ENCODE peak calls at places on chromosomes 4 and X, in eight cellular contexts. J is neuronal stem cell, R is adrenal gland, C is MM.1S, S is GM23338, E is ovary, F is upper lobe of right lung, H is heart left ventricle. I is an unnamed sample. For H3K4me1, the result is how much of the 10 kb centered on the place peaks cover.

GRCh38 chr4:147160908-147161513 is 215.3 kb upstream of the TTC29 start:
- DNase-seq in J (peak), R (peak), C (peak), S (peak), E (no peak), F (no peak), H (no peak), I (no peak)

GRCh38 chr4:173522160-173522873 is 7.7 kb downstream of the HAND2 start:
- DNase-seq in J (no peak), R (peak), C (no peak), S (peak), E (peak), F (no peak), H (peak), I (peak)

GRCh38 chr4:188387134-188387791 is 248.0 kb downstream of the TRIML1 start:
- DNase-seq in J (peak), R (no peak), C (peak), S (peak), E (no peak), F (no peak), H (no peak), I (no peak)

GRCh38 chr4:14908635-14909034 is 93.6 kb upstream of the CPEB2 start:
- DNase-seq in J (no peak), R (no peak), C (peak), S (no peak), E (no peak), F (no peak), H (no peak), I (no peak)

GRCh38 chrX:13220916-13221315 is 98.9 kb downstream of the ATXN3L start:
- DNase-seq in J (no peak), R (no peak), C (no peak), S (no peak), E (no peak), F (no peak), H (no peak), I (no peak)

GRCh38 chr4:56743550-56743949 is 62.5 kb upstream of the HOPX start:
- DNase-seq in J (no peak), R (no peak), C (no peak), S (no peak), E (no peak), F (no peak), H (no peak), I (no peak)

GRCh38 chr4:55409468-55410171 is 13.9 kb downstream of the TMEM165 start:
- DNase-seq in J (no peak), R (no peak), C (no peak), S (peak), E (no peak), F (no peak), H (peak), I (no peak)

GRCh38 chr4:115334736-115335411 is 221.5 kb upstream of the NDST4 start:
- DNase-seq in J (no peak), R (no peak), C (peak), S (no peak), E (no peak), F (no peak), H (no peak), I (no peak)

GRCh38 chr4:77082886-77083608 is 7.3 kb upstream of the CCNI start:
- DNase-seq in J (no peak), R (no peak), C (no peak), S (peak), E (no peak), F (no peak), H (no peak), I (no peak)

GRCh38 chr4:125313497-125313896 is 1.3 kb upstream of the FAT4 start:
- DNase-seq in J (peak), R (peak), C (peak), S (peak), E (peak), F (no peak), H (no peak), I (no peak)

GRCh38 chr4:125956281-125956680 is 641.5 kb downstream of the FAT4 start:
- DNase-seq in J (no peak), R (no peak), C (no peak), S (no peak), E (no peak), F (no peak), H (no peak), I (no peak)

GRCh38 chr4:56680266-56680665 is 830 bp downstream of the HOPX start:
- DNase-seq in J (no peak), R (no peak), C (no peak), S (no peak), E (no peak), F (no peak), H (no peak), I (no peak)

GRCh38 chr4:119854364-119854763 is 212.3 kb downstream of the MAD2L1 start:
- DNase-seq in J (no peak), R (no peak), C (no peak), S (no peak), E (no peak), F (no peak), H (no peak), I (no peak)

GRCh38 chr4:105998210-105998609 is 102.9 kb downstream of the NPNT start:
- DNase-seq in J (no peak), R (no peak), C (no peak), S (no peak), E (no peak), F (no peak), H (no peak), I (no peak)

GRCh38 chr4:107500551-107500950 is 219.5 kb downstream of the PAPSS1 start:
- DNase-seq in J (no peak), R (no peak), C (no peak), S (peak), E (no peak), F (no peak), H (no peak), I (no peak)

GRCh38 chrX:136063340-136064079 is 78.3 kb downstream of the SLC9A6 start:
- DNase-seq in J (no peak), R (no peak), C (no peak), S (no peak), E (no peak), F (no peak), H (no peak), I (no peak)

GRCh38 chrX:2820131-2820771 is 8.5 kb upstream of the GYG2 start:
- DNase-seq in J (no peak), R (no peak), C (no peak), S (no peak), E (no peak), F (no peak), H (no peak), I (no peak)

GRCh38 chrX:107565916-107566602 is 62.3 kb upstream of the PRPS1 start:
- DNase-seq in J (peak), R (peak), C (no peak), S (peak), E (no peak), F (no peak), H (no peak), I (no peak)

GRCh38 chr4:76380561-76380960 is 40.4 kb downstream of the CCDC158 start:
- DNase-seq in J (no peak), R (no peak), C (no peak), S (peak), E (no peak), F (no peak), H (no peak), I (no peak)

GRCh38 chrX:118484216-118484903 is 11.3 kb upstream of the DOCK11 start:
- DNase-seq in J (no peak), R (no peak), C (no peak), S (no peak), E (no peak), F (no peak), H (no peak), I (no peak)

GRCh38 chr4:137998666-137999429 is 243.3 kb downstream of the SLC7A11 start:
- DNase-seq in J (no peak), R (no peak), C (no peak), S (no peak), E (no peak), F (no peak), H (no peak), I (no peak)

GRCh38 chr4:8829584-8829983 is 42.1 kb downstream of the HMX1 start:
- DNase-seq in J (no peak), R (no peak), C (no peak), S (no peak), E (no peak), F (no peak), H (no peak), I (peak)

GRCh38 chr4:7364979-7365378 is 69.8 kb downstream of the PSAPL1 start:
- DNase-seq in J (no peak), R (no peak), C (no peak), S (no peak), E (no peak), F (peak), H (no peak), I (peak)

GRCh38 chr4:183840311-183840710 is 64.8 kb upstream of the STOX2 start:
- DNase-seq in J (peak), R (peak), C (peak), S (peak), E (peak), F (peak), H (peak), I (peak)

GRCh38 chrX:40406330-40406859 is 174.4 kb upstream of the ATP6AP2 start:
- DNase-seq in J (no peak), R (no peak), C (no peak), S (no peak), E (no peak), F (no peak), H (no peak), I (no peak)

GRCh38 chr4:932713-933070 is 432 bp downstream of the TMEM175 start:
- DNase-seq in J (peak), R (no peak), C (no peak), S (no peak), E (no peak), F (no peak), H (no peak), I (no peak)

GRCh38 chr4:7351014-7351413 is 83.7 kb downstream of the PSAPL1 start:
- DNase-seq in J (no peak), R (no peak), C (no peak), S (no peak), E (no peak), F (no peak), H (no peak), I (no peak)

GRCh38 chrX:130714135-130714534 is 188.9 kb downstream of the ENOX2 start:
- DNase-seq in J (no peak), R (no peak), C (no peak), S (no peak), E (no peak), F (no peak), H (no peak), I (no peak)

GRCh38 chrX:71622347-71623104 is 4.2 kb upstream of the CXCR3 start:
- DNase-seq in J (peak), R (peak), C (peak), S (peak), E (peak), F (peak), H (peak), I (peak)

GRCh38 chr4:167084326-167084725 is 150.0 kb downstream of the SPOCK3 start:
- DNase-seq in J (no peak), R (no peak), C (no peak), S (no peak), E (no peak), F (no peak), H (no peak), I (no peak)

GRCh38 chrX:120517936-120518335 is 42.8 kb downstream of the CUL4B start:
- DNase-seq in J (no peak), R (no peak), C (no peak), S (no peak), E (no peak), F (no peak), H (no peak), I (no peak)

GRCh38 chr4:55613621-55614020 is 21.6 kb upstream of the PDCL2 start:
- DNase-seq in J (no peak), R (no peak), C (no peak), S (peak), E (no peak), F (no peak), H (no peak), I (no peak)

GRCh38 chr4:42628740-42629139 is 28.2 kb downstream of the ATP8A1 start:
- DNase-seq in J (no peak), R (no peak), C (no peak), S (no peak), E (no peak), F (no peak), H (no peak), I (no peak)
- H3K4me1 ChIP-seq in J (under half), R (under half), C (under half), S (under half), E (under half), F (under half), H (under half), I (under half)

GRCh38 chr4:53555111-53555510 is 36.2 kb downstream of the LNX1 start:
- DNase-seq in J (no peak), R (no peak), C (no peak), S (no peak), E (no peak), F (no peak), H (no peak), I (no peak)
- H3K4me3 ChIP-seq in J (no peak), R (no peak), C (no peak), S (no peak), E (no peak), F (no peak), H (no peak), I (no peak)

DNA sequence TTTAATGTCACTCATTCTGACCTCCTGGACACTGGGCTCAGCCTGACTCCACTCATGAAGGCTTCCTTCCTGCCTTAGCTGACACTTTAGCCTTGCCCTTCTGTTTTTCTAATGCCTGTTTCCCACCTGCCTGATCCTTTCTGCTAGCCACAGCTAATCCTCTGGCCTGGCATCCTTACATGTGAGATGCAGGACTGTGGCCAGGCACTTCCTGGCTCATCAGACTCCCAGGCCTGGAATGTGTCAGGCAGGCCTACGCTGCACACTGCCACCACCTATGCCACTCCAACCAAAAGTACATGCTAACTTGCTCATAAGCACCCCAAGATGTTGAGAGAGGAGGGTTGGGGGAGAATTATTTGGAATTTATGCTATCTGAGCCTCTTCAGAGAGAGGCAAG is 138.8 kb upstream of the NALF2 start:
- DNase-seq in J (no peak), R (no peak), C (no peak), S (no peak), E (no peak), F (no peak), H (no peak), I (no peak)
- H3K4me1 ChIP-seq in J (under half), R (under half), C (under half), S (under half), E (under half), F (under half), H (under half), I (under half)

GRCh38 chr4:54099959-54100606 is at the start of gene GSX2:
- DNase-seq in J (no peak), R (peak), C (no peak), S (peak), E (no peak), F (no peak), H (no peak), I (no peak)
- H3K4me3 ChIP-seq in J (peak), R (no peak), C (peak), S (peak), E (no peak), F (peak), H (peak), I (peak)

GRCh38 chr4:87031946-87032345 is 97.1 kb downstream of the AFF1 start:
- DNase-seq in J (no peak), R (no peak), C (no peak), S (no peak), E (no peak), F (no peak), H (no peak), I (no peak)
- H3K4me1 ChIP-seq in J (under half), R (half or more), C (under half), S (half or more), E (under half), F (half or more), H (half or more), I (under half)

GRCh38 chr4:158535130-158535614 is 13.5 kb downstream of the RXFP1 start:
- DNase-seq in J (no peak), R (peak), C (peak), S (no peak), E (no peak), F (no peak), H (no peak), I (no peak)

GRCh38 chr4:158538911-158539310 is 17.2 kb downstream of the RXFP1 start:
- DNase-seq in J (no peak), R (no peak), C (no peak), S (no peak), E (no peak), F (no peak), H (no peak), I (no peak)

GRCh38 chr4:158540125-158540907 is 18.6 kb downstream of the RXFP1 start:
- DNase-seq in J (no peak), R (no peak), C (no peak), S (no peak), E (no peak), F (no peak), H (no peak), I (no peak)

GRCh38 chr4:158536833-158537232 is 15.2 kb downstream of the RXFP1 start:
- DNase-seq in J (no peak), R (no peak), C (no peak), S (no peak), E (no peak), F (no peak), H (no peak), I (no peak)

GRCh38 chr4:158538176-158538575 is 16.5 kb downstream of the RXFP1 start:
- DNase-seq in J (no peak), R (no peak), C (no peak), S (no peak), E (no peak), F (no peak), H (no peak), I (no peak)
- H3K4me3 ChIP-seq in J (no peak), R (no peak), C (no peak), S (no peak), E (no peak), F (no peak), H (no peak), I (no peak)

DNA sequence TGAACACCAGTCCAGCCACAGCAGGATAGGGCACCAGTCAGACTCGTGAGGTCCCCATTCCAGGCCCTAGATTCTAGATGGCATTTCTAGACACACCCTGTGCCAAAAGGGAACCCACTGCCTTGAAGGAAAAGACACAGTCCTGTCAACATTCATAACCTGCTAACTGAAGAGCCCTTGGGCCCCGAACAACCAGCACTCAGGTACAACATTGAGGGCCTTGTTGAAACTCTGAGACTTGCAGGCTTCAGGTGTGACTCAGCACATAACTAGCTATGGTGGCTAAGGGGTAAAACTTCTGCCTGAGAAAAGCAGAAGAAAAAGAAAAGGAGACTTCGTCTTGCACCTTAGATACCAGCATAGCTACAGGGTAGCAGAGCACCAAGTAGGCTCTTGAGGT is 252.9 kb upstream of the GRID2 start:
- DNase-seq in J (no peak), R (no peak), C (no peak), S (no peak), E (no peak), F (no peak), H (no peak), I (no peak)
- H3K4me1 ChIP-seq in J (under half), R (under half), C (under half), S (under half), E (under half), F (under half), H (under half), I (under half)